ENCODE peak calls at places on chromosome 19, in five cellular contexts. O, U, N, G and X are unnamed samples.

GRCh38 chr19:2260341-2260751 is 4.1 kb upstream of the JSRP1 start:
- DNase-seq in O (no peak), U (no peak), N (no peak), G (peak; percentile 46), X (no peak)

GRCh38 chr19:4284176-4284958 is 5.3 kb downstream of the SHD start:
- DNase-seq in O (no peak), U (no peak), N (no peak), G (no peak), X (no peak)

GRCh38 chr19:5691205-5691929 is 1.3 kb downstream of the RPL36 start:
- DNase-seq in O (peak; percentile 66), U (peak; percentile 81), N (no peak), G (peak; percentile 30), X (peak; percentile 88)

GRCh38 chr19:37778613-37779138 is 710 bp downstream of the ZNF573 start:
- DNase-seq in O (no peak), U (no peak), N (no peak), G (peak; percentile 9), X (no peak)

GRCh38 chr19:29495971-29496441 is 29.8 kb upstream of the VSTM2B start:
- DNase-seq in O (no peak), U (no peak), N (no peak), G (no peak), X (no peak)

GRCh38 chr19:7500811-7501450 is 12.1 kb upstream of the PEX11G start:
- DNase-seq in O (peak; percentile 72), U (no peak), N (peak; percentile 41), G (peak; percentile 61), X (peak; percentile 74)

GRCh38 chr19:43623889-43624670 is 4.7 kb upstream of the ZNF428 start:
- DNase-seq in O (no peak), U (no peak), N (no peak), G (no peak), X (peak; percentile 33)

GRCh38 chr19:48529156-48529555 is 17.5 kb upstream of the LMTK3 start:
- DNase-seq in O (no peak), U (no peak), N (no peak), G (no peak), X (no peak)

GRCh38 chr19:12720851-12721655 is 2.7 kb downstream of the TNPO2 start:
- DNase-seq in O (no peak), U (peak; percentile 55), N (no peak), G (peak; percentile 14), X (peak; percentile 38)

GRCh38 chr19:3336351-3336679 is 30.1 kb upstream of the NFIC start:
- DNase-seq in O (no peak), U (no peak), N (no peak), G (no peak), X (no peak)

GRCh38 chr19:36986601-36987000 is 70.5 kb downstream of the ZNF568 start:
- DNase-seq in O (no peak), U (no peak), N (no peak), G (no peak), X (no peak)

GRCh38 chr19:1396768-1397679 is 4.3 kb downstream of the GAMT start:
- DNase-seq in O (no peak), U (no peak), N (no peak), G (no peak), X (no peak)

GRCh38 chr19:3323026-3323425 is 43.4 kb upstream of the NFIC start:
- DNase-seq in O (no peak), U (no peak), N (no peak), G (no peak), X (peak; percentile 10)

GRCh38 chr19:1826557-1827521 is 14.8 kb upstream of the ATP8B3 start:
- DNase-seq in O (no peak), U (no peak), N (no peak), G (no peak), X (no peak)

GRCh38 chr19:33080761-33081681 is at the start of gene GPATCH1:
- DNase-seq in O (peak; percentile 91), U (peak; percentile 91), N (peak; percentile 94), G (peak; percentile 75), X (peak; percentile 92)

GRCh38 chr19:30881281-30881680 is 468.0 kb downstream of the TSHZ3 start:
- DNase-seq in O (no peak), U (no peak), N (no peak), G (no peak), X (no peak)

GRCh38 chr19:34994286-34994642 is 5.9 kb upstream of the GRAMD1A start:
- DNase-seq in O (no peak), U (no peak), N (no peak), G (no peak), X (no peak)

GRCh38 chr19:17312481-17313113 is 3.2 kb downstream of the DDA1 start:
- DNase-seq in O (no peak), U (no peak), N (no peak), G (no peak), X (no peak)

DNA sequence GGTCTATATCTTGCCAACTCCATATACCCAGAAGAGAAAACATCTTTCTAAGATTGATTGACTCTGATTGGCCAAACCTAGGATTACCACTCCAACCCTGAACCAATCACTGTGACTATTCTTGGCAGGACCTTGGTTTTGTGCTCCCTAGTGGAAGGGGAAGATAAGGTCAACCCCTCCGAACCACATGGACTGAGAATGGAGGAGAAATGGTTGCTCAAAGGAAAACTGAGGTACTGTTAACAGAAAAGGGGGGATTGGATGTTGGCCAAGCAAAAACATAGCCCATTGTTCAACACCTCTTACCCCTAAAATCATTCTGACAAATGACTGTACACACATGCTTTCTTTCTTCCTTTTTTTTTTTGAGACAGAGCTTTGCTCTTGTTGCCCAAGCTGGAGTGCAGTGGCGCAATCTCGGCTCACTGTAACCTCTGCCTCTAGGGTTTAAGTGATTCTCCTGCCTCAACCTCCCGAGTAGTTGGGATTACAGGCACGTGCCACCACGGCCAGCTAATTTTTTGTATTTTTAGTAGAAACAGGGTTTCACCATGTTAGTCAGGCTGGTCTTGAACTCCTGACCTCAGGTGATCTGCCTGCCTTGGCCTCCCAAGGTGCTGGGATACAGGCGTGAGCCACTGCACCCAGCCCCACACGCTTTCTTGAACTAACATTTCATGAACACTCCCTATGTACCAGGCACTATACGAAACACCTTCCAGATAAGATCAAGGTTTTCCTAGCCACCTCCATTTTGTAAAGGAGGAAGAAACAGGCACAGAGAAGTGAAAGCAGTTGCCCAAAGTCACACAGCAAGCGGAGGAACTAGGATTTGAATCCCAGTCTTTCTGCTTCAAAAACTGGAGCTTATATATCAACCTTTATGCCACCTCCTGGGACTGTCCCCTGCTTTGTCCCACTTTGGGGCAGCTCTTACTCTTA is 6.5 kb downstream of the MEIOSIN start:
- DNase-seq in O (no peak), U (no peak), N (no peak), G (no peak), X (no peak)
- TF ChIP-seq CTCF in O (no peak), U (no peak), N (no peak), G (no peak), X (no peak)

DNA sequence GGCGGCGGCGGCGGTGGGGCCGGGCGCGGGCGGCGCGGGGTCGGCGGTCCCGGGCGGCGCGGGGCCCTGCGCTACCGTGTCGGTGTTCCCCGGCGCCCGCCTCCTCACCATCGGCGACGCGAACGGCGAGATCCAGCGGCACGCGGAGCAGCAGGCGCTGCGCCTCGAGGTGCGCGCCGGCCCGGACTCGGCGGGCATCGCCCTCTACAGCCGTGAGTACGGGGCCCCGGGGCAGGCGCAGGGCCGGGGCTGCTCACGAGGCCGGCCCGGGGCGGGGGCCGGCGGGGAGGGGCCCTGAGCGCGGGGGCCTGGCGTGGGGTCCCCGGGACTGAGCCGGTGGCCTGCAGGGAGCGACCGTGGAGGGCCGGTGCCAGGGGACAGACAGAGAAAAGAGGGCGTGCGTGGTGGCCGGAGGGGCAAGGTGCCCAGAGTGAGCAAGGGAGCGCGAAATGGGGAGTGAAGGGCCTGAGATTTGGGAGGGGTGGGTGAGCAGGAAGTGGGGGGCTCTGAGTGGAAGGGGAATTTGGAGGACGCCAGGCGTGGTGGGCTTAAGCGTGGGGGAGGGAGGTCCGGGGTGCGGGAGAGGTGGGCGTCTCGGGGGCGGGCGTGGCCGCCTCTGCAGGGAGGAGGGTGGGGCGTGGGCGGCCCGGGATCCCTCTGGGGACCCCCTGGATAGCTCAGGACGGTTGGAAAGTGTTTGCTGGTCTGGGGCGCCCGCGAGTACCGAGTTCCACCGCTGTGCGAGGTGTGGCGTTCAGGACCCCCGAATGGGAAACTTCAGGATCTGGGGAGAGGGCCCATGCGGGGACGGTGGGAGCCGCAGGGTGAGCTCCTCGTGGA is 578 bp downstream of the CARM1 start:
- DNase-seq in O (peak; percentile 41), U (peak; percentile 53), N (no peak), G (no peak), X (peak; percentile 52)
- TF ChIP-seq CTCF in O (no peak), U (no peak), N (no peak), G (no peak), X (peak; percentile 61)

GRCh38 chr19:49613374-49613773 is 22.4 kb downstream of the PRR12 start:
- DNase-seq in O (no peak), U (no peak), N (no peak), G (no peak), X (no peak)

GRCh38 chr19:49616945-49617344 is 23.0 kb downstream of the RRAS start:
- DNase-seq in O (no peak), U (no peak), N (no peak), G (no peak), X (no peak)

GRCh38 chr19:49615861-49616260 is 24.1 kb downstream of the RRAS start:
- DNase-seq in O (no peak), U (no peak), N (no peak), G (no peak), X (no peak)

GRCh38 chr19:49616532-49616931 is 23.4 kb downstream of the RRAS start:
- DNase-seq in O (no peak), U (no peak), N (no peak), G (no peak), X (no peak)

DNA sequence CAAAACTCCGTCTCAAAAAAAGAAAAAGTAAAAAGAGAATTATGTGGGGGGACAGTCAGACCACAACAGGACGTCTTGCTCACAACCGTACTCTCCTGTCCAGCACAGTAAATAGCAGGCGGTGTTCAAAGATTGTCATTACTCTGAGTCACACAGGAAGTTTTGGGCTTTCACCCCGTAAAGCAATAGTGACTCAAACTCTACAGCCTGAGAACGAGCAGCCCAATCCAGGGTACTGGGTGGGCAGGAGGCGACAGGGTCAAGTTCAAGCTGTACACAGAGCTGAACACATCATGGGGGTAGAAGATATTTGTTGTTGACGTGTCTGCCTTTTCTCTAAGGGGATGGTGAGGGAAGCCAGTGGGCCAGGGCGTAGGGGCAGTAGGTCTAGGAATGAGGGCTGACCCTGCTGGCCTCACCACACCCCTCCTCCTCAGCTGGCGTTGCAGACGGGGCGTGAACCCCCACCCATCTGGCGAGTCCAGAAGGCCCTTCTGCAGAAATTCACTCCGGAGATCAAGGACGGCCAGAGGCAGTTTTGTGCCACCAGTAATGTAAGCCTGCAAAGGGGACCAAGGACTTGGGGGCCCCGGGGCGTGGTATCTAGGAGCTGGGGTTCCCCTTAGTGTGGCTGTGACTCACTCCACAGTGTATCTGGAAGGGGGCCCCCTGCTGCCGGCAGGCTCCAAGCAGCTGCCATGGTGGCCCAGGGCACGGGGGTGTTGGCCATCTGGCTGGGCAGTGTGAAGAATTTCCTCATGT is 23.3 kb downstream of the PRR12 start:
- DNase-seq in O (no peak), U (no peak), N (no peak), G (peak; percentile 83), X (peak; percentile 72)
- TF ChIP-seq CTCF in O (no peak), U (no peak), N (no peak), G (no peak), X (no peak)

GRCh38 chr19:46824887-46825730 is 25.5 kb downstream of the AP2S1 start:
- DNase-seq in O (no peak), U (no peak), N (peak; percentile 53), G (no peak), X (no peak)
- TF ChIP-seq CTCF in O (no peak), U (no peak), N (peak; percentile 10), G (no peak), X (no peak)

GRCh38 chr19:53772943-53773342 is 51.2 kb downstream of the NLRP12 start:
- DNase-seq in O (peak; percentile 44), U (peak; percentile 44), N (no peak), G (peak; percentile 40), X (peak; percentile 77)
- TF ChIP-seq CTCF in O (peak; percentile 67), U (peak; percentile 58), N (peak; percentile 41), G (peak; percentile 59), X (peak; percentile 76)